ENCODE peak calls at places on chromosomes 2 and 18, in ten cellular contexts. G is NCI-H1092 treated with DMSO at 0.1 percent for 48 hours; N is activated T-cell treated with anti-CD3 and anti-CD28 coated beads for 4 hours; K is nucleus accumbens; A is activated CD4-positive, alpha-beta T cell treated with anti-CD3 and anti-CD28 coated beads, Interleukin-2, amount 10 ng/mL, durations not matched to agents 24 days and 14 days; S is EL; I is sciatic nerve; C is ACHN; B is progenitor cell of endocrine pancreas; P is T follicular helper cell. F is an unnamed sample.
A peak's percentile ranks its signal among the peaks of the same experiment; 100 is the strongest.

GRCh38 chr18:79203017-79203605 is 133.9 kb downstream of the ATP9B start:
- DNase-seq in G (no peak), N (peak; percentile 16), K (no peak), A (no peak), S (peak; percentile 6), I (no peak), C (peak; percentile 41), B (no peak), P (no peak), F (no peak)

GRCh38 chr18:48408111-48408726 is 964 bp downstream of the ZBTB7C start:
- DNase-seq in G (peak; percentile 55), N (no peak), K (no peak), A (peak; percentile 63), S (no peak), I (no peak), C (no peak), B (no peak), P (no peak), F (peak; percentile 53)

GRCh38 chr2:114661926-114662670 is 219.7 kb downstream of the DPP10 start:
- DNase-seq in G (peak; percentile 26), N (no peak), K (peak; percentile 13), A (peak; percentile 54), S (no peak), I (peak; percentile 57), C (no peak), B (peak; percentile 14), P (no peak), F (peak; percentile 45)

GRCh38 chr2:236917164-236917563 is 168.5 kb upstream of the COPS8 start:
- DNase-seq in G (no peak), N (no peak), K (no peak), A (no peak), S (no peak), I (no peak), C (no peak), B (no peak), P (no peak), F (no peak)

GRCh38 chr2:146844226-146844990 is 1000.4 kb upstream of the ACVR2A start:
- DNase-seq in G (no peak), N (no peak), K (no peak), A (no peak), S (no peak), I (no peak), C (peak; percentile 19), B (no peak), P (no peak), F (no peak)

GRCh38 chr2:122875091-122875651 is 1119.7 kb downstream of the TSN start:
- DNase-seq in G (no peak), N (no peak), K (no peak), A (no peak), S (no peak), I (no peak), C (no peak), B (no peak), P (no peak), F (no peak)

GRCh38 chr18:7940976-7941375 is 373.9 kb downstream of the PTPRM start:
- DNase-seq in G (peak; percentile 13), N (no peak), K (no peak), A (no peak), S (no peak), I (no peak), C (no peak), B (no peak), P (no peak), F (no peak)

GRCh38 chr2:169302364-169302763 is 60.0 kb downstream of the LRP2 start:
- DNase-seq in G (no peak), N (no peak), K (no peak), A (no peak), S (no peak), I (no peak), C (no peak), B (no peak), P (no peak), F (no peak)

F was measured in thyroid gland.